ENCODE peak calls at places on chromosomes 5 and 9, in five cellular contexts. O is endodermal cell, L is mucosa of descending colon, U is fibroblast of lung, K is BE2C. Y is an unnamed sample. For H3K36me3, the result is how much of the 10 kb centered on the place peaks cover.

GRCh38 chr5:66892715-66893114 is 296.5 kb downstream of the MAST4 start:
- DNase-seq in O (no peak), L (no peak), U (peak), K (no peak), Y (no peak)

GRCh38 chr9:13367784-13368183 is 88.3 kb upstream of the MPDZ start:
- DNase-seq in O (no peak), L (no peak), U (no peak), K (no peak), Y (no peak)

GRCh38 chr9:2727966-2728613 is 10.8 kb downstream of the KCNV2 start:
- DNase-seq in O (peak), L (peak), U (peak), K (peak), Y (peak)

GRCh38 chr5:38426986-38427950 is 129.2 kb downstream of the LIFR start:
- DNase-seq in O (no peak), L (no peak), U (no peak), K (no peak), Y (no peak)

GRCh38 chr9:4301971-4302427 is 2.1 kb upstream of the GLIS3 start:
- DNase-seq in O (no peak), L (peak), U (peak), K (no peak), Y (peak)

GRCh38 chr5:71533614-71534013 is 53.5 kb upstream of the MCCC2 start:
- DNase-seq in O (no peak), L (no peak), U (peak), K (no peak), Y (no peak)

GRCh38 chr5:162817381-162817780 is 620.0 kb upstream of the CCNG1 start:
- DNase-seq in O (no peak), L (no peak), U (no peak), K (no peak), Y (no peak)

GRCh38 chr5:179806250-179807045 is at the start of gene MGAT4B:
- DNase-seq in O (peak), L (peak), U (peak), K (peak), Y (no peak)

GRCh38 chr5:73170522-73170921 is 2.5 kb upstream of the TMEM174 start:
- DNase-seq in O (peak), L (peak), U (peak), K (peak), Y (no peak)

GRCh38 chr9:13941686-13942085 is 372.3 kb downstream of the NFIB start:
- DNase-seq in O (no peak), L (no peak), U (peak), K (no peak), Y (peak)

GRCh38 chr9:83636813-83637212 is 13.9 kb downstream of the IDNK start:
- DNase-seq in O (no peak), L (no peak), U (no peak), K (no peak), Y (no peak)

GRCh38 chr9:76905984-76906861 is at the start of gene PRUNE2:
- DNase-seq in O (peak), L (peak), U (peak), K (peak), Y (no peak)

GRCh38 chr5:64074533-64074932 is 91.1 kb upstream of the RNF180 start:
- DNase-seq in O (peak), L (peak), U (peak), K (no peak), Y (no peak)

GRCh38 chr5:153562189-153562588 is 71.7 kb downstream of the GRIA1 start:
- DNase-seq in O (no peak), L (no peak), U (peak), K (no peak), Y (peak)

GRCh38 chr5:98275980-98276379 is 497.5 kb upstream of the RGMB start:
- DNase-seq in O (no peak), L (no peak), U (no peak), K (no peak), Y (no peak)

GRCh38 chr9:73565833-73566465 is 414.3 kb downstream of the ANXA1 start:
- DNase-seq in O (peak), L (no peak), U (no peak), K (no peak), Y (no peak)

GRCh38 chr9:114911167-114911821 is 19.1 kb downstream of the TNFSF8 start:
- DNase-seq in O (peak), L (peak), U (peak), K (peak), Y (no peak)

GRCh38 chr5:124544366-124545055 is 201.9 kb downstream of the ZNF608 start:
- DNase-seq in O (no peak), L (no peak), U (no peak), K (no peak), Y (no peak)

GRCh38 chr9:134291452-134291881 is 34.8 kb upstream of the RXRA start:
- DNase-seq in O (no peak), L (no peak), U (no peak), K (no peak), Y (no peak)

GRCh38 chr9:113520109-113520642 is 56.6 kb downstream of the RGS3 start:
- DNase-seq in O (no peak), L (peak), U (no peak), K (no peak), Y (no peak)

GRCh38 chr5:107604990-107605389 is 65.7 kb downstream of the EFNA5 start:
- DNase-seq in O (no peak), L (no peak), U (peak), K (peak), Y (peak)

GRCh38 chr9:93468763-93469456 is 15.5 kb upstream of the FAM120AOS start:
- DNase-seq in O (peak), L (peak), U (peak), K (no peak), Y (peak)

GRCh38 chr9:85040806-85041575 is 371.5 kb downstream of the NTRK2 start:
- DNase-seq in O (no peak), L (no peak), U (no peak), K (no peak), Y (no peak)

GRCh38 chr5:57817924-57818323 is 335.3 kb upstream of the ACTBL2 start:
- DNase-seq in O (no peak), L (no peak), U (peak), K (no peak), Y (no peak)

GRCh38 chr9:127767405-127767804 is 11.1 kb downstream of the SH2D3C start:
- DNase-seq in O (no peak), L (no peak), U (no peak), K (no peak), Y (no peak)

GRCh38 chr5:23352437-23352836 is 155.0 kb upstream of the PRDM9 start:
- DNase-seq in O (peak), L (no peak), U (peak), K (no peak), Y (no peak)

GRCh38 chr9:74443036-74443750 is 53.9 kb upstream of the RORB start:
- DNase-seq in O (no peak), L (no peak), U (no peak), K (no peak), Y (no peak)

GRCh38 chr5:143405063-143405746 is 1.7 kb upstream of the NR3C1 start:
- DNase-seq in O (peak), L (peak), U (peak), K (peak), Y (no peak)

GRCh38 chr5:132069561-132069960 is 4.0 kb upstream of the CSF2 start:
- DNase-seq in O (no peak), L (no peak), U (no peak), K (no peak), Y (no peak)

DNA sequence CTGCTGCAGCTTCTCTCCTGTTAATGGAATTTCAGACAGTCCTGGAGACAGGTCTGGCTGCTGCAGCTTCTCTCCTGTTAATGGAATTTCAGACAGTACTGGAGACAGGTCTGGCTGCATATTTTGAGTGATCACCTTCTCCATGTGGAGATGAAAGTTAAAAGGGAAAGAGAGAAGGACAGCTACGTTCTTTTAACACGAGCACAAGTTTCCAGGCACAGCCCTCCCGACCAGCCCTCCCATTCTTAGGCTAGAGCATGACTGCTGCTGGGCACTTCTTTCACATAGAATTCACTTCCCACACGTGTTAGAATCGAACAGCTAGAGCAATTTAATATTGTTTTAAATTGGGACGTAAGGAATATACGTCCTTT is 133.3 kb upstream of the DMRT1 start:
- DNase-seq in O (no peak), L (no peak), U (no peak), K (no peak), Y (no peak)
- H3K4me3 ChIP-seq in O (no peak), L (no peak), U (peak), K (no peak), Y (peak)

GRCh38 chr5:130272837-130273236 is 368.6 kb downstream of the CHSY3 start:
- DNase-seq in O (no peak), L (no peak), U (no peak), K (no peak), Y (no peak)

GRCh38 chr5:130268489-130268888 is 364.2 kb downstream of the CHSY3 start:
- DNase-seq in O (no peak), L (no peak), U (no peak), K (no peak), Y (no peak)

GRCh38 chr5:130270786-130271185 is 366.5 kb downstream of the CHSY3 start:
- DNase-seq in O (no peak), L (no peak), U (no peak), K (no peak), Y (no peak)

DNA sequence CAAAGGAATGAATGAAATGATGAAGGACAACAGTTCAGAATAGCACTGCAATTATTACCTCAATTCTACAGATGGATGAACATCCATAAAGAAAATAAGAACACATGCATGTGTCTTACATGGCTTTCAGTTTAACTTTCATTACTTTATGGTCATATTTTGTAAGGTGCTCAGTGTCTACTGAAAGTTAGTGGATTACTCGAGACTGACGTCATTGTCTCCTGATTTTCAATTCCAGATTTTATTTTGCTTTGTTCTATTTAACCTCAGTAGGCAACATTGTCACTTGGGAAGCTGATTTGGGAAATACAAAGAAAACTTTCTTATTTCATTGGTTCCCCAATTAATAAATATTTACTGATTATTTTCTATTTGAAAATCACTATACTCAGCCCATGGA is 363.7 kb downstream of the CHSY3 start:
- DNase-seq in O (no peak), L (no peak), U (no peak), K (no peak), Y (no peak)
- TF ChIP-seq CTCF in O (no peak), L (no peak), U (no peak), K (no peak), Y (no peak)

GRCh38 chr9:18317896-18318295 is 156.1 kb upstream of the ADAMTSL1 start:
- DNase-seq in O (no peak), L (no peak), U (no peak), K (no peak), Y (no peak)

GRCh38 chr9:18320046-18320445 is 153.9 kb upstream of the ADAMTSL1 start:
- DNase-seq in O (no peak), L (no peak), U (peak), K (no peak), Y (no peak)

DNA sequence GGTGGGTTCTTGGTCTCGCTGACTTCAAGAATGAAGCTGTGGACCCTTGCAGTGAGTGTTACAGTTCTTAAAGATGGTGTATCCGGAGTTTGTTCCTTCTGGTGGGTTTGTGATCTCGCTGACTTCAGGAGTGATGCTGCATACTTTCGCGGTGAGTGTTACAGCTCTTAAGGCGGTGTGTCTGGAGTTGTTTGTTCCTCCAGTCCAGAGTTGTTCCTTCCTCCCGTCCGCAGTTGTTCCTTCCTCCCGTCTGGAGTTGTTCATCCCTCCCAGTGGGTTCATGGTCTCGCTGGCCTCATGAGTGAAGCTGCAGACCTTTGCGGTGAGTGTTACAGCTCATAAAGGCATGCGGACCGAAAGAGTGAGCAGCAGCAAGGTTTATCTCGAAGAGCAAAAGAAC is 159.6 kb upstream of the ADAMTSL1 start:
- DNase-seq in O (no peak), L (no peak), U (no peak), K (no peak), Y (no peak)
- H3K36me3 ChIP-seq in O (under half), L (under half), U (under half), K (under half), Y (under half)

DNA sequence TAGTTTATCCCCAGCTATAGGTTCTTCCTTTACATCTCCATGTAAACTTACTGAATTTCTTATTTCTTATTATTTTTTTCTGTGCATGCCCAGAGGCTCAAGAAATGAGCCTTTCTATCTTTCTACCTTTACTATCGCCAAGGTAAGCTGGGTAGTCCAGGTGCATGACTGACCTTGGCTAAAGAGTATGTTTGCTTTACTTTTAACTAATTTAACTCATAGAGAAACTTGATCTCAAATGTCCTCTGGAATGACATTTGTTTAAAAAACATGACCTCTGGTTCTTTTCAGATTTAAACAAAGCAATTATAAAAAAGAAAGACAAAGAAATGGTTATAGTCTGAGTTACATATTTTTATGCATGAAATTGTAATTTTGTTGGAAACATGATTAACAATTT is 397 bp downstream of the C6 start:
- DNase-seq in O (no peak), L (no peak), U (no peak), K (no peak), Y (no peak)
- H3K4me3 ChIP-seq in O (no peak), L (no peak), U (no peak), K (no peak), Y (no peak)

GRCh38 chr5:112491257-112491656 is 72.2 kb upstream of the EPB41L4A start:
- DNase-seq in O (peak), L (peak), U (no peak), K (peak), Y (no peak)
- TF ChIP-seq CTCF in O (peak), L (no peak), U (peak), K (peak), Y (peak)

DNA sequence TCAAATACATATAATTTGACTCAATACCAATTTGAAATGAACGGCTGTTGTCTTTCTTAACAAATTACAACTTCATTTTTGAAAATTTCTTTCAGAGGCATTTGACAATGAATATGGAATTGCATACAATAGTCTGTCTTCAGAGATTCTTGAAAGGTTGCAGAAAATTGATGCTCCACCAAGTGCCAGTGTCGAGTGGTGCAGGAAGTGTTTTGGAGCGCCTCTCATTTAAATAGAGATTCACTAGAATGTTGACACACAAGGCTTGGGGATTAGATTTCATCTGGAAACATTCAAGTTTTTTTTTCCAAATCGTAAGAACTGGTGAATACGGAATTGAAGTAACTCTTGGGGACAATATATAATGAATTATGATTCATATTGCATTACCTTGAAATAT is 8.1 kb downstream of the RPS6 start:
- DNase-seq in O (no peak), L (no peak), U (no peak), K (no peak), Y (no peak)
- H3K36me3 ChIP-seq in O (half or more), L (under half), U (under half), K (under half), Y (under half)

GRCh38 chr5:168527756-168528295 is 1.3 kb upstream of the FBLL1 start:
- DNase-seq in O (no peak), L (no peak), U (no peak), K (no peak), Y (no peak)

GRCh38 chr5:168531191-168531590 is 2.1 kb downstream of the FBLL1 start:
- DNase-seq in O (no peak), L (no peak), U (no peak), K (no peak), Y (no peak)

GRCh38 chr5:168528521-168529360 is at the start of gene FBLL1:
- DNase-seq in O (peak), L (peak), U (peak), K (peak), Y (no peak)

GRCh38 chr5:168530751-168531150 is 1.6 kb downstream of the FBLL1 start:
- DNase-seq in O (no peak), L (no peak), U (no peak), K (no peak), Y (no peak)

GRCh38 chr5:168529361-168530234 is 493 bp downstream of the FBLL1 start:
- DNase-seq in O (peak), L (no peak), U (no peak), K (peak), Y (no peak)
- H3K4me3 ChIP-seq in O (no peak), L (no peak), U (peak), K (peak), Y (peak)

GRCh38 chr9:100492952-100493351 is 20.0 kb downstream of the TMEFF1 start:
- DNase-seq in O (no peak), L (no peak), U (peak), K (no peak), Y (no peak)
- TF ChIP-seq CTCF in O (no peak), L (no peak), U (peak), K (peak), Y (peak)

GRCh38 chr5:137105351-137105750 is 393.8 kb downstream of the SPOCK1 start:
- DNase-seq in O (no peak), L (no peak), U (no peak), K (no peak), Y (no peak)
- H3K36me3 ChIP-seq in O (under half), L (under half), U (under half), K (under half), Y (under half)

Y was measured in BJ.